ENCODE peak calls at places on chromosome 9, in five cellular contexts. G is testis; P is activated gamma-delta T cell treated with Interleukin-2 at 50 U/mL for 16 hours; J is omental fat pad; C is stimulated activated CD8-positive, alpha-beta memory T cell treated with anti-CD3 and anti-CD28 coated beads, Interleukin-2, amount 100 ng/mL, for 1 hour. D is an unnamed sample.

GRCh38 chr9:83340451-83340850 is 197.8 kb downstream of the FRMD3 start:
- DNase-seq in G (no peak), P (no peak), J (no peak), C (no peak), D (no peak)

GRCh38 chr9:137188490-137189296 is at the start of the genes ANAPC2 and SSNA1:
- DNase-seq in G (peak; percentile 93), P (peak; percentile 90), J (peak; percentile 81), C (peak; percentile 89), D (peak; percentile 97)

GRCh38 chr9:134386951-134387831 is 60.9 kb downstream of the RXRA start:
- DNase-seq in G (peak; percentile 37), P (no peak), J (no peak), C (no peak), D (no peak)

GRCh38 chr9:96232539-96233241 is 69.3 kb downstream of the HSD17B3 start:
- DNase-seq in G (peak; percentile 87), P (no peak), J (no peak), C (no peak), D (peak; percentile 5)

GRCh38 chr9:127778280-127779135 is at the start of gene SH2D3C:
- DNase-seq in G (no peak), P (peak; percentile 33), J (no peak), C (no peak), D (peak; percentile 41)

GRCh38 chr9:23441275-23441674 is 384.8 kb downstream of the ELAVL2 start:
- DNase-seq in G (no peak), P (no peak), J (no peak), C (no peak), D (no peak)

GRCh38 chr9:87256973-87257372 is 240.7 kb upstream of the DAPK1 start:
- DNase-seq in G (peak; percentile 48), P (no peak), J (no peak), C (no peak), D (no peak)

GRCh38 chr9:90860826-90861225 is 59.2 kb downstream of the SYK start:
- DNase-seq in G (no peak), P (no peak), J (no peak), C (no peak), D (no peak)

GRCh38 chr9:88776717-88777497 is 214.4 kb upstream of the S1PR3 start:
- DNase-seq in G (no peak), P (no peak), J (no peak), C (no peak), D (no peak)

GRCh38 chr9:83721509-83721908 is 13.8 kb upstream of the UBQLN1 start:
- DNase-seq in G (no peak), P (no peak), J (no peak), C (no peak), D (no peak)

D was measured in CD4-positive, alpha-beta T cell.